ENCODE peak calls at places on chromosome 18, in six cellular contexts. L is esophagus squamous epithelium, P is heart left ventricle, J is neural crest cell, I is PC-3, U is choroid plexus epithelial cell. B is an unnamed sample.

GRCh38 chr18:54150226-54150625 is 74.2 kb downstream of the MBD2 start:
- DNase-seq in U (peak), J (no peak), L (no peak), P (no peak), I (peak), B (peak)

GRCh38 chr18:47987456-47987735 is 56.9 kb upstream of the SMAD2 start:
- DNase-seq in P (no peak), U (no peak), J (no peak), L (no peak), I (no peak), B (no peak)

GRCh38 chr18:7921938-7922587 is 354.9 kb downstream of the PTPRM start:
- DNase-seq in I (peak), U (peak), J (no peak), L (no peak), P (no peak), B (peak)

GRCh38 chr18:69330345-69330744 is 70.3 kb upstream of the DOK6 start:
- DNase-seq in I (no peak), U (no peak), L (no peak), J (no peak), P (no peak), B (no peak)

GRCh38 chr18:9796933-9797549 is 88.7 kb upstream of the TXNDC2 start:
- DNase-seq in P (peak), L (no peak), J (no peak), I (peak), U (no peak), B (no peak)

GRCh38 chr18:11309172-11309571 is 159.8 kb upstream of the PIEZO2 start:
- DNase-seq in U (peak), P (no peak), I (peak), J (no peak), L (no peak), B (peak)

GRCh38 chr18:14221689-14222088 is 89.5 kb upstream of the ZNF519 start:
- DNase-seq in L (no peak), U (no peak), P (no peak), I (no peak), J (no peak), B (no peak)

GRCh38 chr18:23689031-23689615 is at the start of gene LAMA3:
- DNase-seq in P (peak), J (peak), U (peak), L (no peak), I (peak), B (peak)

GRCh38 chr18:48161911-48162698 is 231.6 kb upstream of the SMAD2 start:
- DNase-seq in P (peak), U (peak), L (no peak), I (no peak), J (no peak), B (peak)

GRCh38 chr18:63236990-63237389 is 82.6 kb downstream of the BCL2 start:
- DNase-seq in I (no peak), J (no peak), P (peak), L (no peak), U (no peak), B (no peak)

GRCh38 chr18:3448845-3449701 is 899 bp upstream of the TGIF1 start:
- DNase-seq in P (peak), U (peak), J (peak), I (peak), L (peak), B (peak)

GRCh38 chr18:23523429-23524212 is 20.3 kb downstream of the RMC1 start:
- DNase-seq in P (no peak), I (peak), U (peak), J (no peak), L (no peak), B (peak)

GRCh38 chr18:74861154-74861553 is 263.5 kb downstream of the ZNF407 start:
- DNase-seq in I (no peak), L (no peak), P (no peak), J (no peak), U (peak), B (no peak)

GRCh38 chr18:54880706-54881105 is 52.4 kb downstream of the RAB27B start:
- DNase-seq in P (no peak), U (peak), I (peak), J (no peak), L (no peak), B (peak)

GRCh38 chr18:70126832-70127231 is 78.7 kb downstream of the RTTN start:
- DNase-seq in P (no peak), L (no peak), J (no peak), U (no peak), I (no peak), B (no peak)

GRCh38 chr18:24094561-24094960 is 44.3 kb upstream of the CABYR start:
- DNase-seq in P (no peak), I (no peak), U (no peak), L (no peak), J (no peak), B (no peak)

GRCh38 chr18:77472486-77472885 is 222.8 kb downstream of the GALR1 start:
- DNase-seq in I (no peak), U (no peak), J (no peak), P (no peak), L (no peak), B (no peak)

GRCh38 chr18:4172491-4172890 is 282.6 kb downstream of the DLGAP1 start:
- DNase-seq in U (no peak), I (no peak), P (no peak), J (no peak), L (no peak), B (no peak)

GRCh38 chr18:39839782-39840181 is 2115.3 kb upstream of the PIK3C3 start:
- DNase-seq in L (no peak), P (no peak), I (no peak), J (no peak), U (peak), B (no peak)

GRCh38 chr18:69945220-69946114 is 2.2 kb downstream of the CD226 start:
- DNase-seq in I (no peak), U (no peak), J (no peak), P (no peak), L (no peak), B (no peak)

GRCh38 chr18:13222371-13223281 is 4.1 kb downstream of the LDLRAD4 start:
- DNase-seq in J (no peak), I (peak), L (no peak), U (peak), P (peak), B (no peak)

GRCh38 chr18:31671951-31672350 is 12.4 kb downstream of the B4GALT6 start:
- DNase-seq in U (no peak), I (no peak), L (no peak), P (no peak), J (no peak), B (no peak)

GRCh38 chr18:38362286-38362792 is 796.7 kb upstream of the CELF4 start:
- DNase-seq in J (no peak), U (no peak), I (no peak), P (no peak), L (no peak), B (no peak)

GRCh38 chr18:1270081-1270480 is 365.4 kb downstream of the ADCYAP1 start:
- DNase-seq in J (no peak), U (no peak), L (no peak), I (peak), P (no peak), B (no peak)

GRCh38 chr18:58682429-58683069 is 11.3 kb downstream of the MALT1 start:
- DNase-seq in L (no peak), P (peak), J (no peak), I (peak), U (peak), B (peak)

GRCh38 chr18:31679133-31679731 is 5.1 kb downstream of the B4GALT6 start:
- DNase-seq in U (peak), P (no peak), L (no peak), J (no peak), I (peak), B (peak)

GRCh38 chr18:3994061-3994687 is 460.9 kb downstream of the DLGAP1 start:
- DNase-seq in J (no peak), L (no peak), U (no peak), P (no peak), I (no peak), B (no peak)

GRCh38 chr18:48541026-48541746 is 2.4 kb downstream of the CTIF start:
- DNase-seq in L (no peak), J (peak), I (peak), P (peak), U (peak), B (peak)

GRCh38 chr18:57839942-57840381 is 36.8 kb upstream of the ATP8B1 start:
- DNase-seq in U (peak), J (no peak), I (peak), P (no peak), L (no peak), B (peak)

GRCh38 chr18:3444954-3445353 is 5.0 kb upstream of the TGIF1 start:
- DNase-seq in L (no peak), J (no peak), I (no peak), U (no peak), P (no peak), B (no peak)

GRCh38 chr18:7908686-7909299 is 341.7 kb downstream of the PTPRM start:
- DNase-seq in I (peak), L (no peak), U (no peak), J (no peak), P (no peak), B (peak)

GRCh38 chr18:45708831-45709230 is 15.2 kb upstream of the SLC14A1 start:
- DNase-seq in J (no peak), L (no peak), I (no peak), U (no peak), P (no peak), B (no peak)
- TF ChIP-seq CTCF in J (no peak), L (no peak), I (no peak), U (no peak), P (no peak), B (no peak)

DNA sequence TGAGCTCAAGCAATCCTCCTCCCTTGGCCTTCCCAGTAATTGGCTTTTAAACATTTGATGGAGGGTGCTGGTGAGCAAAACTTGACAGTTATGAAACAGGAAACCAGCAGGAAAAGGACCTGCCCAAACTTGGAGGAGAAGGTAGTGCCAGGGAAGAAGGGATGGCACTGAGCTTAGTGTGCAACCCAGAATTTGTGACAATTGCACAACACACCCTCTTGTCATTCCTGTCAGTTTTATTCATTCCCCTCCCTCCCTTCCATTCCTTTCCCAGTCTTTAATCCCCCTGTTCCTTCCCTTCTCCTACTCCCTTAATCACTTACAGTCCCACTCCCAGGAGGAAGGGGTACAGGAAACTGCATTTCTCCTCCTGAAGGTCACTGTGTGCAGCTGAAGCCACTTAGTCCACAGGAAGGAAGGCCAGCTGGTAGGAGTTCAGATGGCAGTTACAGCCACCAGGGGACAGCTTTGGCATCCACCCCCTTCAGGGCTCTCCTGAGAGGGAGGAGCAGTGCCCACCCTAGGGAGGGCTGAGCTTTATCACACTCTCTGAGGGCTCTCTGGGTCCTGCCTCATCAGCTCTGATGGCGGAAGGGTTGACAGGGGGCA is 24.0 kb upstream of the SIGLEC15 start:
- DNase-seq in U (no peak), J (no peak), L (no peak), P (no peak), I (peak), B (peak)
- TF ChIP-seq CTCF in U (no peak), J (no peak), L (no peak), P (no peak), I (no peak), B (no peak)

DNA sequence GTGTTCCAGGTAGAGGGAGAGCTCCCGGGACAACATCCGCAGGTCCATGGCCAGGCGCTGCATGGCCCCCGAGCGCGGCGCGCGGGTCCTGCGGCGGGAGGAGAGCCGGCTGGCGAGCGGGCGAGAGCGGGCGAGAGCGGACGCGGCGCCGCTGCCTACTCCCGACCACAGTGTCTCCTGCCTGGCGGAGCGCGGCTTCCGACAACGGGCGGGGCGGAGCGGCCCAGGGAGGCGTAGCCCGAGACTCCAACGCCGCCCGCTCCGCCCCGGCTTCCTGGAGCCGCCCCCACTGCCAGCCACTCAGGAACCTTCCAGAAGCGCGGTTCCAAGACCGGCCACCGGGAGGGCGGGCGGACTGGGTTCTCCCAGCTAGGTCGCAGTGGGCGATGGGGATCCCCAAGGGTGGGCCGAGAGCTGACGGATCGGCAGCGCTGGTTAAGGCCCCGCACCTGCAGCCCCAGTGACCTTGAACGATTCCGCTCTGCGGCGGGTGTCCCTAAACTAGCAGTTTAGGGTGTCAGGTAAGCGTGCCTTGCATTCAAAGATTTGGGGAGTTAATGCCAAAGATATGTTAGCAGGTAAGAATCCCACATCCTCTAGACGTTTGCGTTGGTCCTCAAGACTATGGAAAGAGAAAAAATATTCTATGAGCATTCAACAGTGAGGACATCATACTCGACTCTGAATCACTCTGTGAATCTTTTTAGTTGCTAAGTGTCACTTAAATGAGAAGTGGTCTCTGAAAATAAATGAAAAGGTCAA is at the start of gene ABHD3:
- DNase-seq in L (peak), U (peak), J (peak), P (peak), I (peak), B (peak)
- TF ChIP-seq CTCF in L (peak), U (peak), J (peak), P (peak), I (no peak), B (peak)

GRCh38 chr18:59835656-59836379 is 64.0 kb upstream of the PMAIP1 start:
- DNase-seq in L (no peak), U (peak), I (no peak), P (no peak), J (no peak), B (no peak)
- TF ChIP-seq CTCF in L (no peak), U (no peak), I (no peak), P (no peak), J (no peak), B (no peak)

GRCh38 chr18:79664525-79665125 is 15.0 kb upstream of the CTDP1 start:
- DNase-seq in I (peak), L (no peak), P (no peak), J (no peak), U (peak), B (peak)

GRCh38 chr18:79662051-79662450 is 17.6 kb upstream of the CTDP1 start:
- DNase-seq in P (no peak), J (no peak), I (no peak), L (no peak), U (no peak), B (no peak)

GRCh38 chr18:79657342-79657996 is 22.1 kb upstream of the CTDP1 start:
- DNase-seq in I (peak), P (no peak), J (no peak), L (no peak), U (peak), B (no peak)

DNA sequence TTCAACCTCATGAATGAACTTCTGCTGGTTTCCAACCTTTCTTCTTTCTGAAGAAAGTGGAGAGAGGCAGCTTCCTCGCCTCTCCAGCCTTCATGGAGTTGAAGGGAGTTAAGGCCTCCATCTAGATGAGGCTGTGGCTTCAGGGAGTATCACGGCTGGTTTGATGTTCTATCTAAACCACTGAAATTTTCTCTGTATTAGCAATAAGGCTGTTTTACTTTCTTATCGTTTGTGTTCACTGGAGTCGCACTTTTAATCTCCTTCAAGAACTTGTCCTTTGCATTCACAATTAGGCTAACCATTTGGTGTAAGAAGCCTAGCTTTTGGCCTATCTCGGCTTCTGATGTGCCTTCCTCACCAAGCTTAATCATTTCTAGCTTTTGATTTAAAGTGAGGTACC is 19.9 kb upstream of the CTDP1 start:
- DNase-seq in L (no peak), J (no peak), U (no peak), P (no peak), I (no peak), B (no peak)
- TF ChIP-seq CTCF in L (no peak), J (no peak), U (no peak), P (no peak), I (no peak), B (no peak)

DNA sequence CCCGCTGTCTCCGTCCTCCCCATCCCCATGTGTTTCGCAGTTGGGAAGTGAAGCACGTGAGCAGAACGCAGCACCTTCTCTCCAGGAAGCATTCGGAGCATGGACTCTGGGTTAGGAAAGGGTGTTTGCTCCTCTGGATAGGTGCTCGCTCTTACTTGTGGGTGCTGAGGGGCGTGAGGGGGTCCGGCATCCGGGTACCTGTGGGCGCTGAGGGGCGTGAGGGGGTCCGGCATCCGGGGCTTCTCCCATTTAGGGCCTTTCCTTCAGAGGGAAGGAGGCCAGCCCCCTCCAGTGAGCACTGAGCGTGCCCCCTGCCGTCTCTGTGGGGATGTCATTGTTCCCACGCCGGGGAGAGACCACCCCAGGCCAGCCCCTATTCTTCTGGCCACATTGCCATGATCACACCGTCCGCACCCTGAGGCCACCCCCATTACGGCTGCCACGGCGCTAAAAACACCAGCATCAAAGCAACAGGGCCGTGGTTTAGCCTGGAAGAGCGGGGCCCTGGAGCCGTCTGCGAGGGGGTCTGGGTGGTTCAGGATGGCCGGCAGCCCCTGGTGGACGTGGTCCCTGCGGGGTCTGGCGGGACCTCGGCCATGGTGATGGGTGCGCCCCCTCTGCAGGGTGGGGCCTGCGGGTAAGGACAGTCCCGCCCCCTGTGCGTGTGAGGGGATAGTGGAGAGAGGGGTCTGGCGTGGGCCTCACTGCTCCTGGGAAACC is 41.0 kb downstream of the NFATC1 start:
- DNase-seq in I (no peak), L (no peak), U (no peak), P (no peak), J (no peak), B (no peak)
- TF ChIP-seq CTCF in I (no peak), L (no peak), U (no peak), P (no peak), J (no peak), B (no peak)

GRCh38 chr18:50170004-50170403 is 24.9 kb downstream of the MYO5B start:
- DNase-seq in U (peak), L (no peak), J (no peak), I (no peak), P (no peak), B (no peak)
- TF ChIP-seq CTCF in U (peak), L (no peak), J (no peak), I (no peak), P (no peak), B (no peak)

GRCh38 chr18:76376225-76376624 is 118.8 kb downstream of the ZNF516 start:
- DNase-seq in U (no peak), L (no peak), J (no peak), P (no peak), I (peak), B (no peak)

GRCh38 chr18:76377359-76377756 is 117.7 kb downstream of the ZNF516 start:
- DNase-seq in P (no peak), U (no peak), L (no peak), I (no peak), J (no peak), B (no peak)

GRCh38 chr18:76374330-76375281 is 120.4 kb downstream of the ZNF516 start:
- DNase-seq in P (no peak), L (no peak), J (no peak), I (no peak), U (no peak), B (no peak)

GRCh38 chr18:76378526-76379215 is 116.4 kb downstream of the ZNF516 start:
- DNase-seq in P (no peak), U (no peak), I (no peak), J (no peak), L (no peak), B (no peak)

GRCh38 chr18:76376668-76377358 is 118.2 kb downstream of the ZNF516 start:
- DNase-seq in L (no peak), P (no peak), I (no peak), U (no peak), J (no peak), B (no peak)
- TF ChIP-seq CTCF in L (no peak), P (no peak), I (peak), U (no peak), J (no peak), B (no peak)

DNA sequence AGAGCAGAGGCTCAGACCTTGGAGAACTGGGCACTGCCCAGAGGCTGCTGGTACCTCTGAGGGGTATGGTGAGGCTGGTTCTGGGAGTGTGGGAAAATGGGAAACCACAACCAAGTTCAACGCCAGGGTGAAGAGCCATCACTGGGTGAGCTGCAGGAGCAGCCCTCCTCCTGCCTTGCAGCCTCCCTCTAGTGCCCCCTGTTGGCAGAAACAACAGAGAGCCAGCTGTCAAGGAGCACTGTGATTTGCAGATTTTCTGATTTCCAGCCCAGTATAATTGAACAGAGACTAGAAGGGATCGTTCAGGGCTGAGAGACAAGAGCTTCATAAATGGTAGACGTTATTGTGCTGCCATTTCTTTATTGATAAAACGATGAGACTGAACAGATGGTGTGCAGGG is 50.5 kb downstream of the MAPK4 start:
- DNase-seq in P (no peak), U (no peak), J (no peak), I (no peak), L (no peak), B (no peak)
- TF ChIP-seq CTCF in P (no peak), U (no peak), J (no peak), I (peak), L (no peak), B (no peak)

B was measured in MCF 10A.